ENCODE peak calls at places on chromosomes 3 and 15, in five cellular contexts. One of them, this sample, is unnamed.

GRCh38 chr3:130894130-130894872 is 417 bp downstream of the ATP2C1 start:
- DNase-seq in spleen: peak; percentile 92
- DNase-seq in H1: no peak
- DNase-seq in transverse colon: peak; percentile 44
- DNase-seq in NB4: peak; percentile 54
- DNase-seq in this sample: peak; percentile 39

GRCh38 chr3:169811606-169812123 is 1.0 kb upstream of the LRRIQ4 start:
- DNase-seq in spleen: no peak
- DNase-seq in H1: no peak
- DNase-seq in transverse colon: no peak
- DNase-seq in NB4: peak; percentile 75
- DNase-seq in this sample: no peak

GRCh38 chr3:127482216-127483004 is 108.1 kb downstream of the TPRA1 start:
- DNase-seq in spleen: peak; percentile 20
- DNase-seq in H1: no peak
- DNase-seq in transverse colon: no peak
- DNase-seq in NB4: peak; percentile 28
- DNase-seq in this sample: no peak

GRCh38 chr3:126748701-126749546 is 44.9 kb downstream of the CHCHD6 start:
- DNase-seq in spleen: no peak
- DNase-seq in H1: no peak
- DNase-seq in transverse colon: no peak
- DNase-seq in NB4: no peak
- DNase-seq in this sample: no peak

GRCh38 chr3:171451915-171452707 is 8.1 kb downstream of the TNIK start:
- DNase-seq in spleen: no peak
- DNase-seq in H1: no peak
- DNase-seq in transverse colon: no peak
- DNase-seq in NB4: no peak
- DNase-seq in this sample: no peak

GRCh38 chr15:30065025-30065801 is 17.5 kb upstream of the GOLGA8J start:
- DNase-seq in spleen: no peak
- DNase-seq in H1: no peak
- DNase-seq in transverse colon: no peak
- DNase-seq in NB4: no peak
- DNase-seq in this sample: no peak

GRCh38 chr3:127288921-127289645 is 1.2 kb upstream of the PRR20G start:
- DNase-seq in spleen: no peak
- DNase-seq in H1: no peak
- DNase-seq in transverse colon: no peak
- DNase-seq in NB4: peak; percentile 31
- DNase-seq in this sample: no peak

GRCh38 chr3:66392966-66393485 is 107.8 kb downstream of the LRIG1 start:
- DNase-seq in spleen: no peak
- DNase-seq in H1: no peak
- DNase-seq in transverse colon: no peak
- DNase-seq in NB4: no peak
- DNase-seq in this sample: no peak

GRCh38 chr3:123083446-123084124 is 16.8 kb downstream of the PDIA5 start:
- DNase-seq in spleen: no peak
- DNase-seq in H1: no peak
- DNase-seq in transverse colon: no peak
- DNase-seq in NB4: no peak
- DNase-seq in this sample: no peak

GRCh38 chr3:184872200-184872599 is 60.2 kb downstream of the VPS8 start:
- DNase-seq in spleen: no peak
- DNase-seq in H1: no peak
- DNase-seq in transverse colon: no peak
- DNase-seq in NB4: no peak
- DNase-seq in this sample: no peak

GRCh38 chr3:10331320-10331719 is 10.4 kb upstream of the SEC13 start:
- DNase-seq in spleen: no peak
- DNase-seq in H1: no peak
- DNase-seq in transverse colon: no peak
- DNase-seq in NB4: no peak
- DNase-seq in this sample: no peak

GRCh38 chr3:89059201-89059600 is 48.2 kb upstream of the EPHA3 start:
- DNase-seq in spleen: no peak
- DNase-seq in H1: no peak
- DNase-seq in transverse colon: no peak
- DNase-seq in NB4: peak; percentile 7
- DNase-seq in this sample: no peak

GRCh38 chr3:115518100-115518852 is 105.0 kb upstream of the GAP43 start:
- DNase-seq in spleen: no peak
- DNase-seq in H1: no peak
- DNase-seq in transverse colon: no peak
- DNase-seq in NB4: no peak
- DNase-seq in this sample: peak; percentile 26

GRCh38 chr15:74179101-74179841 is 5.8 kb downstream of the ISLR start:
- DNase-seq in spleen: peak; percentile 81
- DNase-seq in H1: no peak
- DNase-seq in transverse colon: peak; percentile 27
- DNase-seq in NB4: peak; percentile 70
- DNase-seq in this sample: peak; percentile 91

GRCh38 chr3:14274537-14274936 is 95.9 kb downstream of the LSM3 start:
- DNase-seq in spleen: no peak
- DNase-seq in H1: no peak
- DNase-seq in transverse colon: no peak
- DNase-seq in NB4: no peak
- DNase-seq in this sample: no peak

GRCh38 chr3:123842711-123843110 is 41.4 kb downstream of the MYLK start:
- DNase-seq in spleen: no peak
- DNase-seq in H1: no peak
- DNase-seq in transverse colon: no peak
- DNase-seq in NB4: no peak
- DNase-seq in this sample: no peak

GRCh38 chr3:193418576-193419373 is 40.2 kb upstream of the ATP13A5 start:
- DNase-seq in spleen: no peak
- DNase-seq in H1: no peak
- DNase-seq in transverse colon: no peak
- DNase-seq in NB4: peak; percentile 3
- DNase-seq in this sample: no peak

GRCh38 chr3:181568248-181568647 is 143.5 kb upstream of the SOX2 start:
- DNase-seq in spleen: no peak
- DNase-seq in H1: no peak
- DNase-seq in transverse colon: no peak
- DNase-seq in NB4: no peak
- DNase-seq in this sample: no peak

GRCh38 chr3:100627491-100627890 is 18.1 kb downstream of the ADGRG7 start:
- DNase-seq in spleen: no peak
- DNase-seq in H1: no peak
- DNase-seq in transverse colon: no peak
- DNase-seq in NB4: no peak
- DNase-seq in this sample: no peak

GRCh38 chr15:80480909-80481308 is 76.7 kb downstream of the ARNT2 start:
- DNase-seq in spleen: no peak
- DNase-seq in H1: no peak
- DNase-seq in transverse colon: peak; percentile 22
- DNase-seq in NB4: no peak
- DNase-seq in this sample: peak; percentile 69

GRCh38 chr3:23051240-23052140 is 151.6 kb upstream of the UBE2E2 start:
- DNase-seq in spleen: no peak
- DNase-seq in H1: no peak
- DNase-seq in transverse colon: no peak
- DNase-seq in NB4: no peak
- DNase-seq in this sample: no peak

GRCh38 chr15:43067717-43068461 is 37.9 kb downstream of the UBR1 start:
- DNase-seq in spleen: no peak
- DNase-seq in H1: no peak
- DNase-seq in transverse colon: no peak
- DNase-seq in NB4: peak; percentile 60
- DNase-seq in this sample: no peak

GRCh38 chr15:45134682-45135604 is 5.1 kb downstream of the DUOX1 start:
- DNase-seq in spleen: no peak
- DNase-seq in H1: peak; percentile 71
- DNase-seq in transverse colon: peak; percentile 51
- DNase-seq in NB4: no peak
- DNase-seq in this sample: no peak

GRCh38 chr15:45704329-45705249 is 69.8 kb downstream of the SQOR start:
- DNase-seq in spleen: peak; percentile 78
- DNase-seq in H1: peak; percentile 73
- DNase-seq in transverse colon: peak; percentile 18
- DNase-seq in NB4: no peak
- DNase-seq in this sample: no peak

GRCh38 chr3:144362126-144362525 is 390.5 kb downstream of the DIPK2A start:
- DNase-seq in spleen: no peak
- DNase-seq in H1: no peak
- DNase-seq in transverse colon: no peak
- DNase-seq in NB4: no peak
- DNase-seq in this sample: no peak

GRCh38 chr3:184590795-184591194 is 29.2 kb downstream of the EPHB3 start:
- DNase-seq in spleen: no peak
- DNase-seq in H1: no peak
- DNase-seq in transverse colon: no peak
- DNase-seq in NB4: peak; percentile 64
- DNase-seq in this sample: no peak

GRCh38 chr3:47365213-47366153 is 15.3 kb upstream of the PTPN23 start:
- DNase-seq in spleen: no peak
- DNase-seq in H1: no peak
- DNase-seq in transverse colon: no peak
- DNase-seq in NB4: no peak
- DNase-seq in this sample: no peak

GRCh38 chr3:188097786-188098185 is 56.2 kb upstream of the LPP start:
- DNase-seq in spleen: no peak
- DNase-seq in H1: no peak
- DNase-seq in transverse colon: no peak
- DNase-seq in NB4: no peak
- DNase-seq in this sample: no peak

GRCh38 chr15:101006931-101007687 is 88.0 kb downstream of the LRRK1 start:
- DNase-seq in spleen: peak; percentile 88
- DNase-seq in H1: peak; percentile 88
- DNase-seq in transverse colon: peak; percentile 86
- DNase-seq in NB4: peak; percentile 79
- DNase-seq in this sample: peak; percentile 81

GRCh38 chr3:11212301-11212613 is 58.0 kb downstream of the HRH1 start:
- DNase-seq in spleen: no peak
- DNase-seq in H1: no peak
- DNase-seq in transverse colon: no peak
- DNase-seq in NB4: no peak
- DNase-seq in this sample: no peak

GRCh38 chr3:43055806-43056770 is 49.8 kb downstream of the POMGNT2 start:
- DNase-seq in spleen: no peak
- DNase-seq in H1: no peak
- DNase-seq in transverse colon: no peak
- DNase-seq in NB4: no peak
- DNase-seq in this sample: no peak

GRCh38 chr15:43789409-43789808 is 2.7 kb upstream of the SERF2 start:
- DNase-seq in spleen: no peak
- DNase-seq in H1: no peak
- DNase-seq in transverse colon: no peak
- DNase-seq in NB4: no peak
- DNase-seq in this sample: no peak

GRCh38 chr3:71104090-71104489 is 479.4 kb downstream of the FOXP1 start:
- DNase-seq in spleen: no peak
- DNase-seq in H1: no peak
- DNase-seq in transverse colon: no peak
- DNase-seq in NB4: no peak
- DNase-seq in this sample: no peak

GRCh38 chr3:64889991-64890390 is 202.2 kb upstream of the ADAMTS9 start:
- DNase-seq in spleen: no peak
- DNase-seq in H1: no peak
- DNase-seq in transverse colon: no peak
- DNase-seq in NB4: no peak
- DNase-seq in this sample: peak; percentile 34

GRCh38 chr15:41949400-41950126 is 22.8 kb downstream of the EHD4 start:
- DNase-seq in spleen: no peak
- DNase-seq in H1: no peak
- DNase-seq in transverse colon: no peak
- DNase-seq in NB4: no peak
- DNase-seq in this sample: no peak
- TF ChIP-seq POLR2A in spleen: no peak
- TF ChIP-seq POLR2A in H1: no peak
- TF ChIP-seq POLR2A in transverse colon: no peak
- TF ChIP-seq POLR2A in NB4: no peak
- TF ChIP-seq POLR2A in this sample: no peak

GRCh38 chr15:96622714-96623113 is 292.2 kb downstream of the NR2F2 start:
- DNase-seq in spleen: no peak
- DNase-seq in H1: no peak
- DNase-seq in transverse colon: no peak
- DNase-seq in NB4: no peak
- DNase-seq in this sample: no peak
- TF ChIP-seq CTCF in spleen: no peak
- TF ChIP-seq CTCF in H1: no peak
- TF ChIP-seq CTCF in transverse colon: no peak
- TF ChIP-seq CTCF in NB4: no peak
- TF ChIP-seq CTCF in this sample: no peak

GRCh38 chr3:114411811-114412803 is 118.3 kb downstream of the TIGIT start:
- DNase-seq in spleen: no peak
- DNase-seq in H1: no peak
- DNase-seq in transverse colon: no peak
- DNase-seq in NB4: no peak
- DNase-seq in this sample: no peak
- H3K4me3 ChIP-seq in spleen: no peak overlapping the region
- H3K4me3 ChIP-seq in H1: no peak overlapping the region
- H3K4me3 ChIP-seq in transverse colon: no peak overlapping the region
- H3K4me3 ChIP-seq in NB4: no peak overlapping the region
- H3K4me3 ChIP-seq in this sample: no peak overlapping the region

DNA sequence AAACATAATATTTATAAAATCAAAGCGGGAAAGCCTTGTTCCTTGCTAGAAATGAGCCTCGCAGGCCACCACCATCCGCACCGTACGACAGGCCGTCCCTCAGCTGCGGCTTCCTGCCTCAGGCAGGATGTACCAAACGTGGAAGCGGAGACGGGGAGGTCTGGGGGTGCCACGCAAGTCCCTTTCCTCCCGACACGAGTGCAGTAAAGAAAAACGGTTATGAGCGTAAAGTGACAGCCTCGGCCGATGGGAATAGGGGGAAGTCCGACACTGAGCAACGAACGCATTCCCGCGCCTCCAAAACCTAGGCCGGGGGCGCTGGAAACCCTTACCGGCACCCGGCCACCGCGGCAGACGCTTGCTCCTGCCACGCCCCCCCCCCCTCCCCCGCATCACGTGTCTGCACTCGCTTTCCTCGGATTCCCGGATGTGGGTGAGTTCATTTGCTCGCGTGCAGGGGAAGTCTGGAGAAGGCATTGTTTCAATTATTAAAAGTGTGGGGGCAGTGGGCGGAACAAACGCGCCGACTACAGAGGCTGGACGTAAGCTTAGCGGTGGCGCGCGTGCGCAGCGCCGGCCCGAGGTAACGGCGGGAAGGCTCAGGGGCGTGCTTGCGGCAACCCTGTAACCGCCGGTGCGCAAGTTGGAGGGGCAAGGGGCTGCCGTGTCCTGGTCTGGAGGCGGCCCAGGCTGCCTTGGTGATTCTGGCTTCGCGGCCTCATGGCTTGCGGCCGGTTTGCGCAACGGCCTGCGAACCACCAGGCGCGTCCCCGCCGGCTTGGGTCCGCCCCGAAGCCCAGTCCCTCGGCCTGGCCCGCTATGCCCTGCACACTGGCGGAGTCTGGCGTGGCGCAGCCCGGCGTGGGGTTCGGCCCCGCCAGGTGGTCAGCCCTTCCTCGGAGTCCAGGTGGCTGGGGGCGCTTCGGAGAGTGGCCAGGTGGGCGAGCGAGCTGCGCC is at the start of the genes ANAPC13 and CEP63:
- DNase-seq in spleen: peak; percentile 98
- DNase-seq in H1: peak; percentile 86
- DNase-seq in transverse colon: peak; percentile 95
- DNase-seq in NB4: peak; percentile 99
- DNase-seq in this sample: peak; percentile 91
- TF ChIP-seq POLR2A in spleen: peak; percentile 29
- TF ChIP-seq POLR2A in H1: peak; percentile 72
- TF ChIP-seq POLR2A in transverse colon: peak; percentile 72
- TF ChIP-seq POLR2A in NB4: peak; percentile 88
- TF ChIP-seq POLR2A in this sample: peak; percentile 51

This sample was measured in uterus.